ENCODE peak calls at places on chromosomes 2 and 18, in five cellular contexts. Y is Panc1, R is stomach, L is SK-N-SH, P is transverse colon. T is an unnamed sample. For H3K27me3, the result is how much of the 10 kb centered on the place peaks cover.

GRCh38 chr2:202690321-202690900 is 55.6 kb downstream of the FAM117B start:
- DNase-seq in Y (no peak), R (no peak), L (no peak), P (no peak), T (no peak)

GRCh38 chr18:35889677-35890076 is 82.8 kb upstream of the RMP24 start:
- DNase-seq in Y (no peak), R (no peak), L (no peak), P (no peak), T (no peak)

GRCh38 chr2:233451950-233452349 is 97.7 kb downstream of the DGKD start:
- DNase-seq in Y (no peak), R (no peak), L (no peak), P (no peak), T (no peak)

GRCh38 chr2:223041527-223042109 is 10.4 kb upstream of the KCNE4 start:
- DNase-seq in Y (peak), R (peak), L (no peak), P (peak), T (peak)

GRCh38 chr2:197356136-197356535 is 45.6 kb upstream of the ANKRD44 start:
- DNase-seq in Y (no peak), R (no peak), L (no peak), P (no peak), T (no peak)

GRCh38 chr2:36335597-36335996 is 20.0 kb upstream of the CRIM1 start:
- DNase-seq in Y (no peak), R (no peak), L (no peak), P (no peak), T (no peak)

GRCh38 chr2:134623796-134624195 is 95.0 kb downstream of the TMEM163 start:
- DNase-seq in Y (no peak), R (no peak), L (no peak), P (no peak), T (no peak)

GRCh38 chr2:51601706-51602105 is 569.8 kb upstream of the NRXN1 start:
- DNase-seq in Y (no peak), R (no peak), L (no peak), P (no peak), T (no peak)

GRCh38 chr2:19312949-19313348 is 45.5 kb downstream of the OSR1 start:
- DNase-seq in Y (peak), R (peak), L (peak), P (no peak), T (no peak)

GRCh38 chr2:182506606-182507005 is 79.8 kb upstream of the PDE1A start:
- DNase-seq in Y (no peak), R (no peak), L (peak), P (no peak), T (no peak)

GRCh38 chr18:73235491-73235890 is 367.7 kb upstream of the NETO1 start:
- DNase-seq in Y (peak), R (no peak), L (no peak), P (no peak), T (no peak)

GRCh38 chr2:240584486-240585031 is 2.0 kb upstream of the CAPN10 start:
- DNase-seq in Y (no peak), R (no peak), L (no peak), P (peak), T (no peak)

GRCh38 chr2:149826471-149827125 is 239.0 kb upstream of the MMADHC start:
- DNase-seq in Y (no peak), R (no peak), L (no peak), P (no peak), T (no peak)

GRCh38 chr2:220775856-220776467 is 796.1 kb downstream of the EPHA4 start:
- DNase-seq in Y (no peak), R (no peak), L (no peak), P (no peak), T (no peak)

DNA sequence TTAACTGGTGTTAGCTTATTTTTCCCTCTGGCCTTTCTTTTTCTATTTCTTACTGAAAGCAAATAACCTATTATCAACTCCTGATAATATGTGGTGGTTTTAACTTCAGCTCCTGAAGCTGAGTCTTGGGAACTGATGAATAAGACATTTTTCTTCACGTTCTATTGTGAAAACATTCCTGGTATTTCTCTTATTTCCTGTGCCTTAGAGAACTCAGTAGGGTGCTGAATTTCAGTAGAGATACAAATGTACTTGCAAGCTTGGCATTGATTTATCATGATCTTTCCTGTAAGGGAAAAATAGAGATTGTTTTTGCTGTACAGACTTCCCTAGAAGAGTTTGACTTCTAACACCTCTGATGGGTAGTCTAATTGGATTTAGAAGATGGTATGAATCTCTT is 52.8 kb upstream of the DCC start:
- DNase-seq in Y (no peak), R (no peak), L (no peak), P (no peak), T (no peak)
- H3K4me3 ChIP-seq in Y (no peak), R (no peak), L (no peak), P (no peak), T (no peak)

GRCh38 chr2:162074579-162074922 is 536 bp upstream of the DPP4 start:
- DNase-seq in Y (no peak), R (no peak), L (no peak), P (no peak), T (no peak)

GRCh38 chr2:162072976-162073775 is 839 bp downstream of the DPP4 start:
- DNase-seq in Y (no peak), R (no peak), L (peak), P (peak), T (peak)

GRCh38 chr2:162074937-162075688 is 1.1 kb upstream of the DPP4 start:
- DNase-seq in Y (no peak), R (no peak), L (no peak), P (no peak), T (no peak)

GRCh38 chr2:162075689-162076132 is 1.7 kb upstream of the DPP4 start:
- DNase-seq in Y (no peak), R (no peak), L (no peak), P (no peak), T (no peak)

GRCh38 chr2:162073776-162074578 is at the start of gene DPP4:
- DNase-seq in Y (no peak), R (peak), L (peak), P (peak), T (peak)
- TF ChIP-seq POLR2AphosphoS5 in Y (no peak), R (no peak), L (no peak), P (peak), T (peak)

GRCh38 chr18:62339106-62339988 is 14.2 kb downstream of the TNFRSF11A start:
- DNase-seq in Y (no peak), R (no peak), L (no peak), P (peak), T (no peak)

GRCh38 chr18:62345909-62346308 is 20.8 kb downstream of the TNFRSF11A start:
- DNase-seq in Y (no peak), R (no peak), L (no peak), P (no peak), T (no peak)

GRCh38 chr18:62346327-62347090 is 21.4 kb downstream of the TNFRSF11A start:
- DNase-seq in Y (no peak), R (no peak), L (no peak), P (no peak), T (no peak)

GRCh38 chr18:62341423-62341920 is 16.4 kb downstream of the TNFRSF11A start:
- DNase-seq in Y (no peak), R (peak), L (peak), P (no peak), T (no peak)

GRCh38 chr18:62342884-62343283 is 17.8 kb downstream of the TNFRSF11A start:
- DNase-seq in Y (no peak), R (no peak), L (no peak), P (no peak), T (no peak)
- H3K27me3 ChIP-seq in Y (under half), R (under half), L (under half), P (under half), T (under half)

GRCh38 chr2:106581755-106582430 is 94.7 kb downstream of the CD8B2 start:
- DNase-seq in Y (no peak), R (peak), L (peak), P (peak), T (peak)
- H3K4me3 ChIP-seq in Y (peak), R (peak), L (peak), P (no peak), T (peak)

DNA sequence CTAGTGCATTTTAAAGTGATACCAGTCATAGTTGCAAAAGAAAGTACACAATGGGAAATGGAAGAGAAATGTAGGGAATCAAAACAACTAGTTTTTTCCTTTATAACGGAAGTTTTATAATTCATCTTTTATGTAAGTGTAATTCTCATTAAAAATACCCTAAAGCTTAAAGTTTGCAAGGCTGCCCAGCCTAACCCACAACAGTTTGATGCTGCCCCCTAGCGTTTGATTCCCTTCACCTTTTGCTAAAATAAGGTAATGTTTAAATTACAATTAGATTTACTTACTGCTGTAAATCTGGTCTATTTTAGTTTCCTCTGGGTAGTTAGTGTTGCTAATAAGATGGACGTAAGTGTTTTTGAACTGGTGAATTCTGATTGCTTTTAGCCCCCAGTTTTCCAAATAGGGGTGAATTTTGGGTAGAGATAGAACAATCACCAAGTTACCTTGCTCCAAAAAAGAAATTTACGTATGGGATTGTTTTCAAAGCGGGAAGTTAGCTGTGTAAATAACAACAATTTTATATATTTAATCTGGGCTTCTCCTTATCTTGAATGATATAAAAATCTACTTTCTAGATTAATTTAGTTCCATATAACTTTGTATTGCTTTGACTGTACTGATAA is 3.4 kb downstream of the SLC39A10 start:
- DNase-seq in Y (peak), R (peak), L (peak), P (peak), T (peak)
- TF ChIP-seq POLR2AphosphoS5 in Y (peak), R (no peak), L (peak), P (no peak), T (no peak)

GRCh38 chr2:207764096-207764630 is 5.5 kb downstream of the FZD5 start:
- DNase-seq in Y (no peak), R (no peak), L (no peak), P (no peak), T (no peak)
- H3K27me3 ChIP-seq in Y (under half), R (under half), L (under half), P (under half), T (under half)

GRCh38 chr2:216568563-216568962 is 64.7 kb upstream of the IGFBP2 start:
- DNase-seq in Y (no peak), R (no peak), L (no peak), P (no peak), T (no peak)
- H3K4me3 ChIP-seq in Y (no peak), R (no peak), L (no peak), P (no peak), T (no peak)

GRCh38 chr2:121649652-121650553 is 641 bp upstream of the CLASP1 start:
- DNase-seq in Y (peak), R (peak), L (peak), P (peak), T (peak)
- TF ChIP-seq POLR2AphosphoS5 in Y (peak), R (peak), L (peak), P (peak), T (peak)

GRCh38 chr2:86307431-86307830 is 30.0 kb downstream of the REEP1 start:
- DNase-seq in Y (no peak), R (no peak), L (no peak), P (no peak), T (no peak)
- H3K27me3 ChIP-seq in Y (under half), R (under half), L (under half), P (under half), T (under half)

GRCh38 chr2:33135645-33136044 is 188.9 kb downstream of the LTBP1 start:
- DNase-seq in Y (no peak), R (no peak), L (no peak), P (no peak), T (no peak)
- H3K4me3 ChIP-seq in Y (peak), R (peak), L (peak), P (no peak), T (peak)

T was measured in sigmoid colon.